ENCODE peak calls at places on chromosomes 7 and 10, in five cellular contexts. O, W, P, C and U are unnamed samples.

GRCh38 chr10:71218833-71219120 is 6.4 kb downstream of the UNC5B start:
- DNase-seq in O (no peak), W (no peak), P (no peak), C (no peak), U (no peak)

GRCh38 chr7:46745700-46746090 is 824.6 kb upstream of the IGFBP3 start:
- DNase-seq in O (no peak), W (no peak), P (no peak), C (no peak), U (no peak)

GRCh38 chr7:6273380-6273837 is 985 bp upstream of the CYTH3 start:
- DNase-seq in O (peak), W (no peak), P (no peak), C (no peak), U (no peak)

GRCh38 chr10:759898-760477 is 70.5 kb upstream of the DIP2C start:
- DNase-seq in O (no peak), W (no peak), P (no peak), C (no peak), U (no peak)

GRCh38 chr7:73520673-73521635 is 1.1 kb downstream of the BAZ1B start:
- DNase-seq in O (no peak), W (no peak), P (peak), C (no peak), U (peak)

GRCh38 chr7:7808156-7808555 is 89.7 kb upstream of the RPA3 start:
- DNase-seq in O (no peak), W (no peak), P (peak), C (no peak), U (no peak)

GRCh38 chr10:21317902-21318301 is 207.6 kb downstream of the SKIDA1 start:
- DNase-seq in O (no peak), W (no peak), P (no peak), C (no peak), U (no peak)

GRCh38 chr7:104111294-104111693 is 96.5 kb downstream of the ORC5 start:
- DNase-seq in O (peak), W (no peak), P (no peak), C (no peak), U (no peak)

GRCh38 chr10:5596611-5597341 is 69.6 kb downstream of the ASB13 start:
- DNase-seq in O (no peak), W (no peak), P (no peak), C (no peak), U (no peak)

GRCh38 chr7:26477381-26477780 is 185.7 kb downstream of the SNX10 start:
- DNase-seq in O (no peak), W (no peak), P (no peak), C (no peak), U (no peak)

GRCh38 chr10:35503548-35503947 is 101.6 kb upstream of the GJD4 start:
- DNase-seq in O (no peak), W (no peak), P (no peak), C (no peak), U (no peak)

GRCh38 chr7:127654404-127655392 is 2.7 kb downstream of the SND1 start:
- DNase-seq in O (no peak), W (no peak), P (no peak), C (no peak), U (no peak)

GRCh38 chr10:132913559-132914115 is 28.7 kb downstream of the CFAP46 start:
- DNase-seq in O (no peak), W (no peak), P (no peak), C (no peak), U (no peak)

GRCh38 chr10:77034795-77035194 is 602.8 kb downstream of the KCNMA1 start:
- DNase-seq in O (no peak), W (no peak), P (no peak), C (no peak), U (no peak)

GRCh38 chr7:24504871-24505270 is 68.4 kb upstream of the PALS2 start:
- DNase-seq in O (no peak), W (no peak), P (no peak), C (no peak), U (no peak)

GRCh38 chr7:33108591-33108930 is 643 bp downstream of the RP9 start:
- DNase-seq in O (no peak), W (no peak), P (no peak), C (no peak), U (peak)

GRCh38 chr7:41915861-41916260 is 213.0 kb upstream of the INHBA start:
- DNase-seq in O (no peak), W (no peak), P (no peak), C (no peak), U (no peak)

GRCh38 chr10:23630880-23631279 is 192.0 kb downstream of the OTUD1 start:
- DNase-seq in O (no peak), W (no peak), P (no peak), C (no peak), U (peak)

GRCh38 chr7:191105-192034 is 1.0 kb upstream of the FAM20C start:
- DNase-seq in O (no peak), W (peak), P (no peak), C (no peak), U (no peak)

GRCh38 chr10:72030762-72031543 is 57.4 kb downstream of the SPOCK2 start:
- DNase-seq in O (peak), W (no peak), P (no peak), C (no peak), U (peak)

GRCh38 chr7:1271046-1271445 is 38.4 kb downstream of the UNCX start:
- DNase-seq in O (no peak), W (no peak), P (no peak), C (no peak), U (no peak)

GRCh38 chr7:124812764-124813163 is 47.2 kb upstream of the GPR37 start:
- DNase-seq in O (no peak), W (no peak), P (no peak), C (no peak), U (peak)

GRCh38 chr10:119031496-119032059 is 2.1 kb downstream of the NANOS1 start:
- DNase-seq in O (no peak), W (no peak), P (no peak), C (no peak), U (peak)

GRCh38 chr10:79250259-79250658 is 97.0 kb upstream of the PPIF start:
- DNase-seq in O (no peak), W (no peak), P (no peak), C (no peak), U (no peak)

GRCh38 chr7:151896486-151896885 is 19.6 kb upstream of the PRKAG2 start:
- DNase-seq in O (no peak), W (no peak), P (no peak), C (no peak), U (no peak)

GRCh38 chr10:101214446-101215396 is 14.5 kb downstream of the LBX1 start:
- DNase-seq in O (peak), W (peak), P (peak), C (no peak), U (peak)

GRCh38 chr7:28646371-28647075 is 234.2 kb downstream of the CREB5 start:
- DNase-seq in O (no peak), W (no peak), P (no peak), C (no peak), U (no peak)

GRCh38 chr7:6274743-6275142 is 2.3 kb upstream of the CYTH3 start:
- DNase-seq in O (no peak), W (no peak), P (no peak), C (no peak), U (no peak)

GRCh38 chr7:102152672-102153585 is 133.7 kb upstream of the SH2B2 start:
- DNase-seq in O (peak), W (peak), P (no peak), C (no peak), U (peak)

GRCh38 chr7:127651556-127652332 is at the start of gene SND1:
- DNase-seq in O (peak), W (peak), P (peak), C (peak), U (peak)

GRCh38 chr10:60480865-60481563 is 91.3 kb upstream of the ANK3 start:
- DNase-seq in O (no peak), W (peak), P (no peak), C (no peak), U (no peak)

DNA sequence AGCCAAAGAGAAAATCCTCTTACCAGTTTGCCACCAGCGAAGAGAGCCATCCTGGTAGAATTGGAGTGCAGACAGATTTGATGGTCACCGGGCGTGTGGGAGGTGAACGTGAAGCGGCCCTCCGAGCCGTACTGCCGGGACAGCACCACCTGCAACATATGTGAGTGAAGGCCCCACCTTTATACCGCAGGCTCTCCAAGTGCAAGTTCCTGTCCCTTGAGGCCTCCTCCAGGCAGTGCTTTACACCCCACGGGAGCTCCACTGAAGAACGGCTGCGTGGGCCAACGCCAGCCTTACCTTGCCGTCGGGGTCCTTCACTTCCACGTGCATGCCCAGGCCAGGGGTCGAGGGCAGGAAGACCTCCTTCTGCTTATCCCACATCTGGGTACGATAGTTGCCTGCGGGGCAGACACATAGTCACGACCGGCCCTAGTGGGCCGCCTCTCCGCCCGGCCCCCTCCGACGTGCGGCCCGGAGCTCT is 565 bp downstream of the TMED4 start:
- DNase-seq in O (no peak), W (no peak), P (no peak), C (no peak), U (peak)
- TF ChIP-seq REST in O (no peak), W (no peak), P (no peak), C (no peak), U (no peak)

DNA sequence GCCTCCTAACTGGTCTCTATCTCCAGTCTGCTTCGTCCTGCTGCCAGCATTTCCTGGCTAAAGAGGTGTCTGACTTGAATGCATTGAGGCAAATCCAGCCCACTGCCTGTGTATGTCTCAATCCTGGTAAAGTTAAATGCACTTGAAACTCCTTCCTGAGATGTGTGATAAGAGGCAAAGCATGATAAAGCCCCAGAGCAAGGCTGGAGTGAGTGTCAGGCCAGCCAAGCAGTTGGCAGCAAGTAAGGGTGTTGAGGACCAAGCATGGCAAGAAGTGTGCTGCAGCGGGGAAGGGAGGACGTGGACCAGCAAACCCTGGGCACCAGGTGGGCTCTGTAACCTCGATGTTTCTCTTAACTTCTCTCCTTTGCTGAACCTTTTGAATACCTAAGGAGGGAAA is 29.1 kb downstream of the LRRC18 start:
- DNase-seq in O (no peak), W (no peak), P (no peak), C (no peak), U (no peak)
- TF ChIP-seq EZH2 in O (no peak), W (no peak), P (no peak), C (no peak), U (no peak)

GRCh38 chr10:74021248-74022055 is 23.5 kb downstream of the VCL start:
- DNase-seq in O (no peak), W (no peak), P (peak), C (no peak), U (no peak)
- H3K4me2 ChIP-seq in O (no peak), W (no peak), P (peak), C (no peak), U (no peak)

DNA sequence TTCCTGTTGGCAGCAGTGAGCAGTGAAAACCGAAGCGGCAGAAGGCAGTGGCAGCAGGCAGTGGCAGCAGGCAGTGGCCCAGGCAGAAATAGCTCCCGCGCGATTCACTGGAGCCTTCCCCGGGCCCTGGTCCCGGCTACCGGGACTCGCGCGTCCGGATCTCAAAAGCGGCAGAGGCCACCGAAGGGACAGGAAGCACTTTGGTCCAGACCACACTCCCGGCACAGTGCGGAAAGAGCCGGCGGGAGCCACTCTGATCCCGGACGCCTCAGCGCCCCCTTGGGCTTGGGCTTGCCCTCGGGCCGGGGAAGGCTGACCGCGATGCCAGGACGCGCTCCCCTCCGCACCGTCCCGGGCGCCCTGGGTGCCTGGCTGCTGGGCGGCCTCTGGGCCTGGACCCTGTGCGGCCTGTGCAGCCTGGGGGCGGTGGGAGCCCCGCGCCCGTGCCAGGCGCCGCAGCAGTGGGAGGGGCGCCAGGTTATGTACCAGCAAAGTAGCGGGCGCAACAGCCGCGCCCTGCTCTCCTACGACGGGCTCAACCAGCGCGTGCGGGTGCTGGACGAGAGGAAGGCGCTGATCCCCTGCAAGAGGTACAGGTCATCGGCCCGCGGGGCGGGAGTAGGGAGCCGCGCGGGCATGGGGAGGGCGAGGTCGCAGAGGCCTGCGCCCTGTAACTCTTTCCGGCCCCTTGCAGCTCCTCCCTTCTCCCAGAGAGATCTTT is at the start of gene EPDR1:
- DNase-seq in O (peak), W (peak), P (no peak), C (no peak), U (peak)
- TF ChIP-seq REST in O (peak), W (no peak), P (no peak), C (no peak), U (no peak)

DNA sequence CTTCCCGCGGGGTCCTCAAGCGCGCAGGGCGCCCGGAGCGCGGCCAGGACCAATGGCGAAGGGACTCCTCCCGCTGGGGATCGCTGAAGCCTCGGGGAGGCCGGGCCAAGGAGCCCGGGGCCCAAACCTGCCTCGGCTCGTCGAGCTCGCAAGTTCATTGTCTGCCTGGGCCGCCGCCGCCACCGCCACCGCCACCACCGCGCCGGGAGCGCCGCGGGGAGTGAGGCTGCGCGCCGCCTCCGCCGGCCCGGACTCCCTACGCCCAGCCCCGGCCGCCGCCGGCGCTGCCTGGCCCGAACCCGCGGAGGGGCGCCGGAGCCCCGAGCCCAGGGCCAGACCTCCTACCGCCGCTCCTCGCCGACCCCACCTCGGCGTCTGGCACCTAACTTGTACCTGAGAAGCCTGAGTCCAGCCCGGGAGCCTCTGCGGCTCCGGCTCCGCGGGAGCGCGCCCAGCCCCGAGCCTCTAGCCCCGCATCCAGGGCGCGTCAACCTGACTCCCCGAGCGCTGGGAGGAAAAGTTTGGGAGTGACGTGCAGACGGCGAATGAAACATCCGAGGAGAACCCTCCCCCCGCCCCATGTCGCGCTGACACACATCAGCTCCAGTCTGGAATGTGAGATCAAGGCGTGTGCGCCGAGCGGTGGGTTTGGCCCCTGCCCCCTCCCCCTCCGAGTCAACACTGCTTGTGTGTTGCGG is at the start of gene CHST15:
- DNase-seq in O (peak), W (peak), P (no peak), C (no peak), U (peak)
- TF ChIP-seq EZH2 in O (no peak), W (no peak), P (no peak), C (no peak), U (no peak)